ENCODE peak calls at places on chromosomes 16 and 17, in nine cellular contexts. Q is hypothalamus; C is pancreas; F is stimulated activated CD8-positive, alpha-beta memory T cell treated with anti-CD3 and anti-CD28 coated beads, Interleukin-15, amount 100 ng/mL, for 24 hours; W is HuH-7; P is non-pigmented ciliary epithelial cell; X is AG10803; V is naive thymus-derived CD8-positive, alpha-beta T cell; M is CD4-positive, CD25-positive, alpha-beta regulatory T cell. B is an unnamed sample.

GRCh38 chr17:32875904-32876413 is 965 bp downstream of the MYO1D start:
- DNase-seq in Q (no peak), C (no peak), F (no peak), W (no peak), P (no peak), X (peak), V (no peak), M (no peak), B (no peak)

GRCh38 chr17:29571486-29571882 is 3.0 kb downstream of the TP53I13 start:
- DNase-seq in Q (no peak), C (no peak), F (no peak), W (no peak), P (no peak), X (no peak), V (no peak), M (no peak), B (no peak)

GRCh38 chr17:57892146-57892819 is 42.4 kb upstream of the MRPS23 start:
- DNase-seq in Q (peak), C (peak), F (peak), W (peak), P (no peak), X (peak), V (peak), M (peak), B (peak)

GRCh38 chr17:11943759-11944347 is 53.4 kb downstream of the ZNF18 start:
- DNase-seq in Q (no peak), C (no peak), F (no peak), W (no peak), P (no peak), X (no peak), V (no peak), M (no peak), B (no peak)

GRCh38 chr17:75828051-75828400 is 16.2 kb downstream of the UNC13D start:
- DNase-seq in Q (no peak), C (no peak), F (no peak), W (no peak), P (no peak), X (no peak), V (no peak), M (no peak), B (no peak)

GRCh38 chr16:48381201-48381600 is 4.0 kb downstream of the SIAH1 start:
- DNase-seq in Q (no peak), C (no peak), F (no peak), W (no peak), P (no peak), X (peak), V (no peak), M (no peak), B (no peak)

GRCh38 chr17:74759243-74759801 is 10.9 kb downstream of the NHERF1 start:
- DNase-seq in Q (no peak), C (no peak), F (no peak), W (no peak), P (no peak), X (no peak), V (peak), M (peak), B (no peak)

GRCh38 chr17:64491995-64492394 is 4.9 kb downstream of the POLG2 start:
- DNase-seq in Q (no peak), C (no peak), F (no peak), W (no peak), P (no peak), X (peak), V (no peak), M (no peak), B (no peak)

GRCh38 chr16:38941-39892 is 14.2 kb downstream of the POLR3K start:
- DNase-seq in Q (no peak), C (no peak), F (no peak), W (no peak), P (no peak), X (no peak), V (peak), M (peak), B (no peak)

GRCh38 chr16:51134269-51134812 is 16.7 kb downstream of the SALL1 start:
- DNase-seq in Q (no peak), C (no peak), F (no peak), W (no peak), P (no peak), X (no peak), V (no peak), M (no peak), B (no peak)

GRCh38 chr16:67923414-67924127 is 8.1 kb downstream of the CTRL start:
- DNase-seq in Q (no peak), C (no peak), F (no peak), W (no peak), P (no peak), X (no peak), V (no peak), M (no peak), B (peak)

GRCh38 chr17:27577124-27577761 is 53.7 kb upstream of the LGALS9 start:
- DNase-seq in Q (peak), C (peak), F (no peak), W (no peak), P (no peak), X (peak), V (no peak), M (no peak), B (no peak)